ENCODE peak calls at places on chromosomes 1 and 21, in nine cellular contexts. K, T, N, W, Q, C, U, E and J are unnamed samples.

GRCh38 chr1:8145525-8145924 is 119.4 kb upstream of the ERRFI1 start:
- DNase-seq in K (no peak), T (no peak), N (no peak), W (no peak), Q (no peak), C (no peak), U (no peak), E (no peak), J (no peak)

GRCh38 chr1:34758751-34759150 is 789 bp upstream of the GJB4 start:
- DNase-seq in K (no peak), T (no peak), N (no peak), W (no peak), Q (no peak), C (no peak), U (no peak), E (no peak), J (no peak)

GRCh38 chr1:52916241-52916975 is 5.1 kb downstream of the ECHDC2 start:
- DNase-seq in K (no peak), T (no peak), N (no peak), W (no peak), Q (no peak), C (no peak), U (no peak), E (no peak), J (no peak)

GRCh38 chr21:46285206-46285661 is at the start of gene MCM3AP:
- DNase-seq in K (no peak), T (no peak), N (no peak), W (no peak), Q (no peak), C (no peak), U (no peak), E (no peak), J (no peak)

GRCh38 chr1:80520949-80521348 is 1279.8 kb upstream of the ADGRL2 start:
- DNase-seq in K (no peak), T (no peak), N (no peak), W (no peak), Q (no peak), C (no peak), U (no peak), E (no peak), J (no peak)

GRCh38 chr1:150562384-150563339 is 13.5 kb downstream of the ADAMTSL4 start:
- DNase-seq in K (no peak), T (peak; percentile 68), N (peak; percentile 88), W (no peak), Q (no peak), C (peak; percentile 72), U (no peak), E (peak; percentile 43), J (no peak)

GRCh38 chr1:39196244-39197215 is 8.0 kb upstream of the MACF1 start:
- DNase-seq in K (peak; percentile 30), T (peak; percentile 64), N (no peak), W (no peak), Q (no peak), C (peak; percentile 45), U (no peak), E (peak; percentile 56), J (no peak)

GRCh38 chr1:19311503-19311930 is 427 bp downstream of the AKR7A2 start:
- DNase-seq in K (no peak), T (no peak), N (peak; percentile 38), W (peak; percentile 65), Q (peak; percentile 21), C (no peak), U (no peak), E (peak; percentile 22), J (peak; percentile 23)

GRCh38 chr1:25922633-25923567 is 16.7 kb upstream of the STMN1 start:
- DNase-seq in K (no peak), T (peak; percentile 51), N (no peak), W (peak; percentile 62), Q (peak; percentile 15), C (no peak), U (no peak), E (peak; percentile 37), J (no peak)

GRCh38 chr1:234923626-234924025 is 205.0 kb downstream of the TOMM20 start:
- DNase-seq in K (no peak), T (no peak), N (no peak), W (no peak), Q (no peak), C (no peak), U (no peak), E (no peak), J (no peak)

GRCh38 chr1:92883297-92883696 is 51.5 kb downstream of the RPL5 start:
- DNase-seq in K (no peak), T (no peak), N (no peak), W (no peak), Q (no peak), C (no peak), U (no peak), E (no peak), J (no peak)

GRCh38 chr1:159009704-159010361 is at the start of gene IFI16:
- DNase-seq in K (peak; percentile 24), T (peak; percentile 28), N (peak; percentile 62), W (peak; percentile 14), Q (peak; percentile 58), C (peak; percentile 54), U (peak; percentile 83), E (peak; percentile 77), J (peak; percentile 27)

GRCh38 chr1:75035536-75035935 is 98.7 kb upstream of the LHX8 start:
- DNase-seq in K (peak; percentile 50), T (no peak), N (no peak), W (no peak), Q (no peak), C (no peak), U (no peak), E (no peak), J (peak; percentile 6)

GRCh38 chr1:88697503-88697902 is 13.4 kb downstream of the PKN2 start:
- DNase-seq in K (no peak), T (no peak), N (no peak), W (no peak), Q (no peak), C (no peak), U (no peak), E (no peak), J (no peak)

GRCh38 chr1:22053861-22054770 is 1.6 kb downstream of the CDC42 start:
- DNase-seq in K (no peak), T (no peak), N (no peak), W (no peak), Q (peak; percentile 13), C (no peak), U (no peak), E (no peak), J (no peak)

GRCh38 chr1:150259758-150260669 is 2.4 kb downstream of the CA14 start:
- DNase-seq in K (no peak), T (no peak), N (no peak), W (peak; percentile 79), Q (peak; percentile 63), C (no peak), U (no peak), E (peak; percentile 64), J (no peak)

GRCh38 chr1:12518956-12519707 is 98.9 kb downstream of the DHRS3 start:
- DNase-seq in K (peak; percentile 44), T (no peak), N (no peak), W (no peak), Q (no peak), C (peak; percentile 37), U (no peak), E (no peak), J (no peak)

GRCh38 chr1:196380311-196380710 is 227.9 kb downstream of the KCNT2 start:
- DNase-seq in K (no peak), T (no peak), N (no peak), W (no peak), Q (no peak), C (no peak), U (no peak), E (no peak), J (no peak)

GRCh38 chr1:61140778-61141177 is 58.4 kb downstream of the NFIA start:
- DNase-seq in K (no peak), T (no peak), N (no peak), W (no peak), Q (no peak), C (no peak), U (no peak), E (no peak), J (no peak)

GRCh38 chr1:103220503-103221095 is 112.3 kb upstream of the COL11A1 start:
- DNase-seq in K (no peak), T (no peak), N (no peak), W (no peak), Q (no peak), C (no peak), U (peak; percentile 10), E (no peak), J (no peak)

GRCh38 chr1:53552146-53552940 is 93.1 kb downstream of the DMRTB1 start:
- DNase-seq in K (peak; percentile 58), T (no peak), N (no peak), W (peak; percentile 57), Q (no peak), C (no peak), U (no peak), E (no peak), J (no peak)

GRCh38 chr1:160149706-160150105 is 1.7 kb upstream of the ATP1A4 start:
- DNase-seq in K (no peak), T (no peak), N (no peak), W (no peak), Q (no peak), C (no peak), U (no peak), E (no peak), J (no peak)

GRCh38 chr1:185632659-185633428 is 101.3 kb upstream of the HMCN1 start:
- DNase-seq in K (no peak), T (no peak), N (no peak), W (no peak), Q (no peak), C (no peak), U (no peak), E (no peak), J (no peak)

GRCh38 chr1:25799758-25800537 is at the start of gene SELENON:
- DNase-seq in K (peak; percentile 20), T (peak; percentile 15), N (peak; percentile 64), W (peak; percentile 94), Q (peak; percentile 32), C (no peak), U (no peak), E (peak; percentile 33), J (no peak)

GRCh38 chr1:64675718-64676345 is 69.0 kb upstream of the RAVER2 start:
- DNase-seq in K (no peak), T (no peak), N (peak; percentile 9), W (peak; percentile 40), Q (no peak), C (no peak), U (no peak), E (peak; percentile 32), J (peak; percentile 10)

GRCh38 chr1:22751124-22751531 is 40.5 kb downstream of the EPHB2 start:
- DNase-seq in K (no peak), T (no peak), N (no peak), W (no peak), Q (peak; percentile 56), C (no peak), U (no peak), E (peak; percentile 57), J (no peak)

GRCh38 chr1:20366076-20366765 is 75.5 kb downstream of the VWA5B1 start:
- DNase-seq in K (no peak), T (no peak), N (no peak), W (peak; percentile 40), Q (no peak), C (no peak), U (no peak), E (peak; percentile 12), J (no peak)